ENCODE peak calls at places on chromosomes 16 and 17, in six cellular contexts. Q, Y, I, P, E and D are unnamed samples.
A peak's percentile ranks its signal among the peaks of the same experiment; 100 is the strongest.

GRCh38 chr16:77322757-77323156 is 112.1 kb downstream of the ADAMTS18 start:
- DNase-seq in I (no peak), E (no peak), Y (no peak), P (no peak), Q (no peak), D (no peak)

GRCh38 chr16:69141936-69142335 is 9.5 kb downstream of the UTP4 start:
- DNase-seq in P (no peak), Y (no peak), I (no peak), E (no peak), Q (no peak), D (no peak)

GRCh38 chr16:63461248-63461841 is 1425.1 kb upstream of the CDH8 start:
- DNase-seq in P (peak; percentile 46), Q (no peak), E (no peak), I (no peak), Y (no peak), D (peak; percentile 44)

GRCh38 chr17:8681175-8681949 is 50.8 kb upstream of the MYH10 start:
- DNase-seq in P (no peak), I (no peak), Y (no peak), E (no peak), Q (no peak), D (no peak)

GRCh38 chr17:48909796-48910195 is 1.6 kb downstream of the UBE2Z start:
- DNase-seq in I (no peak), Y (no peak), P (no peak), Q (no peak), E (no peak), D (no peak)

GRCh38 chr17:62164712-62165377 is 99.8 kb upstream of the MED13 start:
- DNase-seq in I (no peak), Y (no peak), E (no peak), Q (no peak), P (no peak), D (no peak)

GRCh38 chr16:68636064-68636551 is 9.0 kb upstream of the CDH3 start:
- DNase-seq in Y (no peak), I (no peak), E (no peak), Q (no peak), P (no peak), D (no peak)

GRCh38 chr17:30173649-30174048 is 57.0 kb downstream of the NSRP1 start:
- DNase-seq in Y (no peak), Q (no peak), I (no peak), P (no peak), E (no peak), D (no peak)

GRCh38 chr16:15703029-15703736 is 53.1 kb downstream of the NDE1 start:
- DNase-seq in P (no peak), Y (no peak), Q (no peak), I (no peak), E (no peak), D (no peak)

GRCh38 chr16:68370221-68370920 is 59.6 kb downstream of the PRMT7 start:
- DNase-seq in I (no peak), P (no peak), E (no peak), Y (no peak), Q (no peak), D (peak; percentile 72)

GRCh38 chr16:50267651-50268050 is 1.3 kb downstream of the ADCY7 start:
- DNase-seq in Q (no peak), E (no peak), I (no peak), P (peak; percentile 52), Y (no peak), D (peak; percentile 73)

GRCh38 chr16:50267151-50267631 is 840 bp downstream of the ADCY7 start:
- DNase-seq in Q (no peak), E (no peak), Y (no peak), I (no peak), P (peak; percentile 46), D (peak; percentile 43)

GRCh38 chr16:50265260-50265659 is 1.1 kb upstream of the ADCY7 start:
- DNase-seq in I (no peak), Q (peak; percentile 33), E (no peak), Y (no peak), P (peak; percentile 73), D (peak; percentile 77)

GRCh38 chr16:50265716-50266336 is 525 bp upstream of the ADCY7 start:
- DNase-seq in P (peak; percentile 45), E (no peak), Y (no peak), Q (no peak), I (no peak), D (no peak)

DNA sequence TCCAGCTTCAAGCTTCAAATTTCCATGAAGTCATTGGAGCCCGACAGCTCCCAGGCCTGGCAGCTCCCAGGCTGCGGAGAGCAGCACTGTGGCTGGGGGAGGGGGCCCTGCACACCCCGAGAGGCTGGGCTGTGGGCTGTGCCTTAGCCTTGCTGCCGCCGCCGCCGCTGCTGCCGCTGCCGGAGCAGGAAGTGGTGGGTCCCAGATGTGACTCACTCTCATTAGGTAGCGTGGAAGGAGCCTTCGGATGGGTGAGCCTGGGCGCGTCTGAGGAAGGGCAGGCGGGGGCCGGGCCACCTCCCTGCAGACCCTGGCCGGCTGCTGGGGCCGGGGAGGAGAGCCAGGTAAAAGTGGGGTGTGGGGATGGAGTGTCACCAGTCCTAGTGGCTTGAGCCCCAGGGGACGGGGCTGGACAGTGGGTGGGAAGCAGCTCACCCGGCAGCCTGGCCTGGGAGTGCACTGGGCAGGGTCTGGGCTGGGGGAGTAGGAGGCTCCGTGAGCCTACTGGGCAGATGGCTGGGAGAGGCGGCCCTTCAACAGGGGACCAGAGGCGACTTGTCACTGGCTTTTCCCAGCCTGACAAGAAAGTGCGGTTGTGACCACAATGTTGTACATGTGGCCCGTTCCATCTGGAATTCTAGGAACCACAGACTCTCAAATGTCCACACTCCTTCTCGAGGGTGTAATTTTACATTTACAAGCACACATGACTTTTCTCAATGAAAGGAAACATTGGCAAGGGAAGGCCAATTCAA is at the start of gene ADCY7:
- DNase-seq in Q (peak; percentile 26), P (peak; percentile 92), Y (peak; percentile 28), I (no peak), E (no peak), D (peak; percentile 97)
- TF ChIP-seq POLR2A in Q (no peak), P (no peak), Y (no peak), I (no peak), E (no peak), D (peak; percentile 29)

GRCh38 chr17:2175294-2175628 is 120.4 kb downstream of the HIC1 start:
- DNase-seq in P (no peak), E (no peak), I (no peak), Q (no peak), Y (no peak), D (no peak)

GRCh38 chr17:2176484-2177175 is 121.7 kb downstream of the HIC1 start:
- DNase-seq in Q (no peak), E (no peak), Y (no peak), P (no peak), I (no peak), D (no peak)

GRCh38 chr17:2174048-2174447 is 119.1 kb downstream of the HIC1 start:
- DNase-seq in Y (no peak), E (no peak), I (no peak), Q (no peak), P (no peak), D (no peak)

GRCh38 chr17:2173005-2173404 is 118.1 kb downstream of the HIC1 start:
- DNase-seq in Y (no peak), E (no peak), I (no peak), Q (no peak), P (no peak), D (no peak)

DNA sequence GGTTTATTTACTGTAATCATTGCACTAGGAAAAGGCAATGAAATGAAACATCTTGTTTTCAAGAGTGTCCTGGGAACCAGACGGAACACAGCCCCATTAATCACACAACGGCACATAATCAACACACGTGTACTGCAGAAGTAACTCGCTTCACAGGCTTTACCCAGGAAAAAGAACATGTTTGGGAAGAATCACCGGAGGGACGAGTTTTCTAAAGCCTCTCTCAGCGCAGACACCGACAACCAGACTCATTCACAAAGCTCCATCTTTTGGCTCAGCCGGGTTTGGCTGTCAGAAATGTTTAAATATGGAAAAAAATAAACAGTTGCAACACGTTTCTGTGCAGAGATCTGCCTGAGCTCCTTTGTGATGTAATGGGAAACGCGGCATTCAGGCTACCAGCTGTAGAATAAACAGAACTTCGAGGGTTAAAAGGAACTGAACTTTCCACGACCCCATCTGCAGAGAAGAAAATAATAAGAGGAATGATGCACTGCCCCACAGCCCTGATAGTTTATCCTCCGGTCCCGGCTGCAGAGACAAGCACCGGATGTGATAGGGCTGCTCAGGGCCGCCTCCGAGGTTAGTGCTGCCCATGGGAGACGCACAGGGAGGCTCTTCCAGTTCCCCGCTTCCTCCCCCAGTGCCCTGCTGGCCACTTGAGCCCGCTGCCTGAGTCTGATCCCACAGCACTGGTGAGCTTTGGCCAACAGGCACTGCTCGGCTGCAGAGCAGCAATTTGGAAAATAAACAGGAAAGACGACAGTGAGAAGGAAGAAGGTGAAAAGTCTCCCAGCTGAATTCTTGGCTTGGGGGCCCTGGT is 119.8 kb downstream of the HIC1 start:
- DNase-seq in P (peak; percentile 54), Y (no peak), Q (no peak), I (no peak), E (peak; percentile 38), D (no peak)
- TF ChIP-seq CTCF in P (no peak), Y (no peak), Q (no peak), I (no peak), E (peak; percentile 13), D (no peak)

GRCh38 chr17:76104140-76104895 is 731 bp upstream of the EXOC7 start:
- DNase-seq in I (no peak), P (no peak), Y (no peak), E (no peak), Q (no peak), D (peak; percentile 89)

GRCh38 chr17:76102944-76103273 is 678 bp downstream of the EXOC7 start:
- DNase-seq in E (no peak), I (no peak), P (no peak), Y (no peak), Q (no peak), D (no peak)

GRCh38 chr17:76104896-76105231 is 1.3 kb upstream of the EXOC7 start:
- DNase-seq in Q (no peak), E (no peak), I (no peak), P (no peak), Y (no peak), D (peak; percentile 42)

GRCh38 chr17:76107507-76107906 is 3.9 kb upstream of the EXOC7 start:
- DNase-seq in Y (no peak), E (no peak), I (no peak), Q (peak; percentile 42), P (no peak), D (peak; percentile 59)

DNA sequence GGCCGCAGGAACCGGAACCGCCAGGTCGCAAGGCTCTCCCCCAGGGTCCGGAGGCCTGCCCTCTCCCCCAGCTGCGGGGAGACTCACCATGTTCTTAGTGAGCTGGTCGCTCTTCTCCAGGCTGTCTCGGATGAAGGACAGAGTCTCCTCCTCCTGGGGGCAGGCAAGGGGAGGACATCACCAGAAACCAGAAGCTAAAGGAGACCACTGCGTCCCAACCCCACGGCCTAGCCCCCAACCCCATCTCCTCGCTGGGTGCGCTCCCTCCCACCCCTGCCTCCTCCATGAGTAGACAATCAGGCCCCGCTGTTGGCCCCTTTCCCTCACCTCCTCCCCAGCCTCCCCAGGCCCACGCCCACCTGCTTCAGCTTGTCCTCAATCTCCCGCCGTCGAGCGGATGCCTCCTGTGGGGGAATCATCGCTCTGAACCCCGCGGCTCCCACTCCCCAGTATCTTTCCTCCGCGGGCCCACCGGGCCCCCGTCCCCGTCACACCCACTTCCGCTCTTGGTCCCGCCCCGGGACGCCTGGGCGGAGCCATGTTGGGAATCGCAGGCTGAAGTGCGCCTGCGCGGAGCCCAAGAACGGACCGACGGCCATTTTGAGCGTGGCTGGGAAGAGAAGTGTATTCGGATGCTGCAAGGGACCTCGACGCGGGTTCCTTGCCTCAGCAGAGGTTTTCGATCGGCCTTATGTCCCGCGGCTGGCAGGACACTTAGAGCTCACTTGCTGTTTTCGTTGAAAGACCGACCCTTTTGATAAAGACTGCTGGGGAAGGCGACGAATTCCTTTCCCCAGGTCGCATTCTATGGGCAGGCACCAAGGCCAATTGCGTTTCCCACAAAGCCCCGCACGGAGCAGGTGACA is at the start of gene EXOC7:
- DNase-seq in P (peak; percentile 96), E (peak; percentile 92), Q (peak; percentile 90), I (peak; percentile 95), Y (peak; percentile 47), D (peak; percentile 93)
- TF ChIP-seq POLR2A in P (peak; percentile 41), E (peak; percentile 54), Q (peak; percentile 98), I (peak; percentile 85), Y (no peak), D (peak; percentile 98)

GRCh38 chr17:7383371-7383741 is 2.5 kb downstream of the TNK1 start:
- DNase-seq in Q (no peak), P (no peak), Y (no peak), E (no peak), I (no peak), D (no peak)
- TF ChIP-seq CTCF in Q (no peak), P (no peak), Y (no peak), E (no peak), I (no peak), D (no peak)